ENCODE peak calls at places on chromosomes 7 and 10, in seven cellular contexts. One of them, this sample, is unnamed.

GRCh38 chr10:121167534-121168243 is 316.5 kb downstream of the WDR11 start:
- DNase-seq in HepG2: no peak
- DNase-seq in GM12891: no peak
- DNase-seq in GM23338: no peak
- DNase-seq in spleen: no peak
- DNase-seq in transverse colon: peak
- DNase-seq in HCT116: no peak
- DNase-seq in this sample: no peak

GRCh38 chr7:44073664-44074348 is 8.4 kb upstream of the PGAM2 start:
- DNase-seq in HepG2: no peak
- DNase-seq in GM12891: peak
- DNase-seq in GM23338: peak
- DNase-seq in spleen: peak
- DNase-seq in transverse colon: peak
- DNase-seq in HCT116: no peak
- DNase-seq in this sample: peak

GRCh38 chr10:78575400-78575799 is 493.4 kb upstream of the ZMIZ1 start:
- DNase-seq in HepG2: no peak
- DNase-seq in GM12891: no peak
- DNase-seq in GM23338: no peak
- DNase-seq in spleen: no peak
- DNase-seq in transverse colon: no peak
- DNase-seq in HCT116: no peak
- DNase-seq in this sample: no peak

GRCh38 chr10:11891776-11892486 is 68.8 kb downstream of the PROSER2 start:
- DNase-seq in HepG2: no peak
- DNase-seq in GM12891: no peak
- DNase-seq in GM23338: no peak
- DNase-seq in spleen: peak
- DNase-seq in transverse colon: no peak
- DNase-seq in HCT116: no peak
- DNase-seq in this sample: no peak

GRCh38 chr10:96017227-96017687 is 26.1 kb upstream of the CCNJ start:
- DNase-seq in HepG2: peak
- DNase-seq in GM12891: peak
- DNase-seq in GM23338: peak
- DNase-seq in spleen: no peak
- DNase-seq in transverse colon: peak
- DNase-seq in HCT116: peak
- DNase-seq in this sample: no peak

GRCh38 chr7:108097703-108098102 is 32.5 kb downstream of the LAMB4 start:
- DNase-seq in HepG2: peak
- DNase-seq in GM12891: no peak
- DNase-seq in GM23338: peak
- DNase-seq in spleen: no peak
- DNase-seq in transverse colon: no peak
- DNase-seq in HCT116: peak
- DNase-seq in this sample: no peak

GRCh38 chr10:91579351-91579985 is 53.4 kb downstream of the PPP1R3C start:
- DNase-seq in HepG2: no peak
- DNase-seq in GM12891: no peak
- DNase-seq in GM23338: no peak
- DNase-seq in spleen: no peak
- DNase-seq in transverse colon: no peak
- DNase-seq in HCT116: no peak
- DNase-seq in this sample: no peak

GRCh38 chr7:95927781-95928180 is 155.4 kb downstream of the DYNC1I1 start:
- DNase-seq in HepG2: no peak
- DNase-seq in GM12891: no peak
- DNase-seq in GM23338: no peak
- DNase-seq in spleen: no peak
- DNase-seq in transverse colon: no peak
- DNase-seq in HCT116: no peak
- DNase-seq in this sample: no peak

GRCh38 chr7:87966271-87966670 is 32.2 kb downstream of the ADAM22 start:
- DNase-seq in HepG2: no peak
- DNase-seq in GM12891: no peak
- DNase-seq in GM23338: no peak
- DNase-seq in spleen: no peak
- DNase-seq in transverse colon: no peak
- DNase-seq in HCT116: no peak
- DNase-seq in this sample: no peak

GRCh38 chr10:124414077-124414476 is 4.6 kb downstream of the OAT start:
- DNase-seq in HepG2: no peak
- DNase-seq in GM12891: no peak
- DNase-seq in GM23338: no peak
- DNase-seq in spleen: no peak
- DNase-seq in transverse colon: no peak
- DNase-seq in HCT116: no peak
- DNase-seq in this sample: no peak

GRCh38 chr10:124415210-124415609 is 3.5 kb downstream of the OAT start:
- DNase-seq in HepG2: no peak
- DNase-seq in GM12891: no peak
- DNase-seq in GM23338: no peak
- DNase-seq in spleen: no peak
- DNase-seq in transverse colon: no peak
- DNase-seq in HCT116: no peak
- DNase-seq in this sample: no peak

GRCh38 chr10:124418726-124419501 is at the start of gene OAT:
- DNase-seq in HepG2: peak
- DNase-seq in GM12891: peak
- DNase-seq in GM23338: peak
- DNase-seq in spleen: peak
- DNase-seq in transverse colon: peak
- DNase-seq in HCT116: peak
- DNase-seq in this sample: peak

GRCh38 chr10:124417846-124418725 is 637 bp downstream of the OAT start:
- DNase-seq in HepG2: peak
- DNase-seq in GM12891: peak
- DNase-seq in GM23338: peak
- DNase-seq in spleen: peak
- DNase-seq in transverse colon: peak
- DNase-seq in HCT116: no peak
- DNase-seq in this sample: peak

GRCh38 chr10:124416733-124417132 is 2.0 kb downstream of the OAT start:
- DNase-seq in HepG2: peak
- DNase-seq in GM12891: no peak
- DNase-seq in GM23338: no peak
- DNase-seq in spleen: no peak
- DNase-seq in transverse colon: no peak
- DNase-seq in HCT116: no peak
- DNase-seq in this sample: no peak
- TF ChIP-seq POLR2AphosphoS5 in HepG2: no peak
- TF ChIP-seq POLR2AphosphoS5 in GM12891: no peak
- TF ChIP-seq POLR2AphosphoS5 in GM23338: no peak
- TF ChIP-seq POLR2AphosphoS5 in spleen: no peak
- TF ChIP-seq POLR2AphosphoS5 in transverse colon: peak
- TF ChIP-seq POLR2AphosphoS5 in HCT116: no peak
- TF ChIP-seq POLR2AphosphoS5 in this sample: no peak

DNA sequence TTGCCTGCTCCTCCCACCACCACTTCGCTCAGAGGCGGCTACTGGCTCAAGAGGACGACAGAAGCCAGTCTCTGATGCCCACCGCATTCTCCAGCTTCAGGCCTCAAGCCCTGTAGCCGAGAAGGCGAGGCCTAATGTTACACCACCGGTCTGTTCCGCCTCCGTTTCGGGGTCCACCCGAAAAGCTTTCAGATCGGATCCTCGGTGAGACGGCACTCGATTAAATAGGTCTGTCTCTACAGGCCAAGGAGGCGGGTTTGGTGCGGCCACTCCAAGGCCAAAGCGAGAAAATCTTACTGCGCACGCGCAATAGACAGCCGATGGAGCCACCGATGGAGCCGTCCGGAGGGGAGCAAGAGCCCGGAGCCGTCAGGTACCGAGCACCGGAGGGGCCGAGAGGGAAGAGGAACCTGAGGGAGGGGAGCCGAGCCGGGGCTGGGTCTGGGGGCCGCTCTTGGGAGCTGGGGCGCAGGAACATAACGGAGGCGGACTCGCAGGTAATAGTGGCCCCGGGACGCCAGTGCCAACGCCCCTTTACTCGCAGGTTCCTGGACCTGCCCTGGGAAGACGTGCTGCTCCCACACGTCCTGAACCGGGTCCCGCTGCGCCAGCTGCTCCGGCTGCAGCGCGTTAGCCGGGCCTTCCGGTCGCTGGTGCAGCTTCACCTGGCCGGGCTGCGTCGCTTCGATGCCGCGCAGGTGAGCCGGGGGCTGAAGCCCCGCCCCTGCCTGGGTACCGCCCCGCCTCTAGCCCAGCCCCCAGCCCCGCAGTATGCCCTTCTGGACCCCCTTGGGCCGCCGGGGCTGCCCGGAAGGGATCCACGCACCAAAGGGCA is at the start of gene FBXL15:
- DNase-seq in HepG2: peak
- DNase-seq in GM12891: peak
- DNase-seq in GM23338: peak
- DNase-seq in spleen: peak
- DNase-seq in transverse colon: peak
- DNase-seq in HCT116: peak
- DNase-seq in this sample: peak
- TF ChIP-seq POLR2AphosphoS5 in HepG2: peak
- TF ChIP-seq POLR2AphosphoS5 in GM12891: peak
- TF ChIP-seq POLR2AphosphoS5 in GM23338: peak
- TF ChIP-seq POLR2AphosphoS5 in spleen: peak
- TF ChIP-seq POLR2AphosphoS5 in transverse colon: peak
- TF ChIP-seq POLR2AphosphoS5 in HCT116: peak
- TF ChIP-seq POLR2AphosphoS5 in this sample: peak

DNA sequence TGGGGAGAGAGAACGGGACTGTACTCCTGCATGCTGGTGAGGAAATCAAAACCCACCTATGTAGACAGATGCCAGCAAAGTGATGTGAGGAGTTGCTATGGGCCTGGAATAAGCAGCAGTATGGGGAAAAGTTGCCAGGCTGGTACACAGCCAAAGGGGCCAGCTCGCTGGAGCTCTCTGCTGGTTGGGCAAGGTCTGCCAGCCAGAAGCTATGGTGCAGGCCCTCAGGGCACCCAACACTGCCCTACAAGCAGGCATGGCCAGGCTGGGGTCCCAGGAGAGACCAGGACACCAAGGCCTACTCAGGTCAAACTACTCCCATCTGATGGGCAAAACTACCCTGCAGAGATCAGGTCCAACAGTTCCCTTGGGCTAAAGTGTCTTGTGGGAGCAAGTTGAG is 916.6 kb downstream of the IPMK start:
- DNase-seq in HepG2: no peak
- DNase-seq in GM12891: no peak
- DNase-seq in GM23338: no peak
- DNase-seq in spleen: no peak
- DNase-seq in transverse colon: no peak
- DNase-seq in HCT116: no peak
- DNase-seq in this sample: no peak
- TF ChIP-seq POLR2AphosphoS5 in HepG2: no peak
- TF ChIP-seq POLR2AphosphoS5 in GM12891: no peak
- TF ChIP-seq POLR2AphosphoS5 in GM23338: no peak
- TF ChIP-seq POLR2AphosphoS5 in spleen: no peak
- TF ChIP-seq POLR2AphosphoS5 in transverse colon: no peak
- TF ChIP-seq POLR2AphosphoS5 in HCT116: no peak
- TF ChIP-seq POLR2AphosphoS5 in this sample: no peak

GRCh38 chr7:45889367-45890067 is 1.2 kb downstream of the IGFBP1 start:
- DNase-seq in HepG2: no peak
- DNase-seq in GM12891: no peak
- DNase-seq in GM23338: peak
- DNase-seq in spleen: no peak
- DNase-seq in transverse colon: no peak
- DNase-seq in HCT116: no peak
- DNase-seq in this sample: no peak
- TF ChIP-seq POLR2AphosphoS5 in HepG2: peak
- TF ChIP-seq POLR2AphosphoS5 in GM12891: no peak
- TF ChIP-seq POLR2AphosphoS5 in GM23338: no peak
- TF ChIP-seq POLR2AphosphoS5 in spleen: no peak
- TF ChIP-seq POLR2AphosphoS5 in transverse colon: no peak
- TF ChIP-seq POLR2AphosphoS5 in HCT116: no peak
- TF ChIP-seq POLR2AphosphoS5 in this sample: no peak

GRCh38 chr7:135449467-135449866 is 60.4 kb downstream of the CNOT4 start:
- DNase-seq in HepG2: no peak
- DNase-seq in GM12891: no peak
- DNase-seq in GM23338: no peak
- DNase-seq in spleen: no peak
- DNase-seq in transverse colon: no peak
- DNase-seq in HCT116: no peak
- DNase-seq in this sample: no peak
- TF ChIP-seq POLR2AphosphoS5 in HepG2: no peak
- TF ChIP-seq POLR2AphosphoS5 in GM12891: no peak
- TF ChIP-seq POLR2AphosphoS5 in GM23338: no peak
- TF ChIP-seq POLR2AphosphoS5 in spleen: no peak
- TF ChIP-seq POLR2AphosphoS5 in transverse colon: no peak
- TF ChIP-seq POLR2AphosphoS5 in HCT116: no peak
- TF ChIP-seq POLR2AphosphoS5 in this sample: no peak

GRCh38 chr10:73931767-73932624 is 21.1 kb downstream of the PLAU start:
- DNase-seq in HepG2: peak
- DNase-seq in GM12891: no peak
- DNase-seq in GM23338: peak
- DNase-seq in spleen: no peak
- DNase-seq in transverse colon: no peak
- DNase-seq in HCT116: peak
- DNase-seq in this sample: no peak
- TF ChIP-seq POLR2AphosphoS5 in HepG2: no peak
- TF ChIP-seq POLR2AphosphoS5 in GM12891: no peak
- TF ChIP-seq POLR2AphosphoS5 in GM23338: no peak
- TF ChIP-seq POLR2AphosphoS5 in spleen: no peak
- TF ChIP-seq POLR2AphosphoS5 in transverse colon: no peak
- TF ChIP-seq POLR2AphosphoS5 in HCT116: peak
- TF ChIP-seq POLR2AphosphoS5 in this sample: no peak

DNA sequence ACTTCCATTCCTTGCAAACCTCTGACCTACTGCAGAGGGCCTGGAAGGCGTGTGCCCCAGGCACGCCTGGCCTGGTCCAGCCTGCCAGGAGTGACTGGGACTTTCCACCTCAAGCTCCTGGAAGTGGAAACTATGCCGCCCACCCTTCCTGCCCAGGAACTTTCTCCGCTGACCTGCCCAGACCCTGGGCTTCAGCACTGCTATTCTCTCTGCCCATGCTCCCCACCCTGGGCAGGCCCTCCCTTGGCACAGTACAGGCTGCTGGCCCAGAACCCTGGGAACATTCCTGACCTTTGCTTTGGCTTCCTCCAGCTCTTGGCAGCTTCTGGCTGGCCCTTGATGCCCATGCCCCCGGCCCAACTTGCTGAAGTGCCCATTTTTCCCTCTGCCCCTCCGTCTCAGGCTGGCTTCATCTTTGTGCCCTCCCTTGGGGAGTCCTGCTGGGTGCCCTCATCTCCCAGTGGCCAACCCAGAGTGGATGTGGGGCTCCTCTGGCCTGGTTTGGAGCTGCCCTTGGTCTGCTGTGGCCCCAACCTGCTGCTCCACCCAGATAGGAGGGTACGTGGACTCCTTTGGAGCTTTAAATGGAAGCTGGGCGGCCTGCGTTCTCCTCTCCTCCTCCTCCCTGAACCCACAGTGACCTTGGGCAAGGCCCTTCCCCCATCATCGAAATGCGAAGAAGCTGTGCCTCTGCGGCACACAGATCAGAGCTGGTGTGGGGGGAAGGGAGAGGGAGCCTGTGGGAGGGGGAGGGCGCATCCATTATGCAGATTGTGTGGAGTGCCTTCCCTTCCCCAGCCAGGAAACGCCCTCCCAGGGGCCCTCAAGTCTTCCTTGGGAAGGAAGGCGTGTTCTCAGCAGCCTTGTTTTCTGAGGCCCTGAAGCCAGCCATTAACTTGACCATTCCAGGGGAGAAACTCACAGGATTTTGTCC is 3.4 kb downstream of the MMRN2 start:
- DNase-seq in HepG2: no peak
- DNase-seq in GM12891: no peak
- DNase-seq in GM23338: peak
- DNase-seq in spleen: peak
- DNase-seq in transverse colon: no peak
- DNase-seq in HCT116: no peak
- DNase-seq in this sample: peak
- TF ChIP-seq POLR2AphosphoS5 in HepG2: no peak
- TF ChIP-seq POLR2AphosphoS5 in GM12891: no peak
- TF ChIP-seq POLR2AphosphoS5 in GM23338: no peak
- TF ChIP-seq POLR2AphosphoS5 in spleen: peak
- TF ChIP-seq POLR2AphosphoS5 in transverse colon: no peak
- TF ChIP-seq POLR2AphosphoS5 in HCT116: no peak
- TF ChIP-seq POLR2AphosphoS5 in this sample: peak